ENCODE peak calls at places on chromosomes 1 and 21, in seven cellular contexts. B is fibroblast of lung, T is HL-60, U is breast epithelium, J is uterus, H is ovary, X is BJ. C is an unnamed sample. For H3K27me3, the result is how much of the 10 kb centered on the place peaks cover.

GRCh38 chr1:145985502-145986439 is 10.6 kb downstream of the TXNIP start:
- DNase-seq in U (no peak), H (no peak), X (no peak), T (peak), B (peak), J (peak), C (peak)

GRCh38 chr1:53294557-53294956 is 33.3 kb downstream of the LRP8 start:
- DNase-seq in B (no peak), H (no peak), U (no peak), X (no peak), J (no peak), T (no peak), C (peak)

GRCh38 chr1:207956976-207957375 is 46.1 kb upstream of the CD34 start:
- DNase-seq in J (no peak), H (no peak), B (no peak), X (no peak), U (no peak), T (no peak), C (no peak)

GRCh38 chr1:167612986-167613385 is 17.0 kb upstream of the RCSD1 start:
- DNase-seq in T (no peak), U (no peak), X (no peak), B (no peak), H (no peak), J (no peak), C (no peak)

GRCh38 chr1:116170901-116171589 is 59.8 kb downstream of the MAB21L3 start:
- DNase-seq in J (no peak), U (no peak), X (no peak), T (no peak), H (no peak), B (no peak), C (no peak)

GRCh38 chr1:107572674-107573205 is 392.2 kb downstream of the VAV3 start:
- DNase-seq in U (peak), X (peak), T (no peak), J (peak), H (no peak), B (peak), C (peak)

GRCh38 chr1:172948457-172948856 is 102.3 kb downstream of the TNFSF18 start:
- DNase-seq in B (peak), T (no peak), U (no peak), H (no peak), X (no peak), J (no peak), C (peak)

GRCh38 chr1:47763456-47764171 is 233.6 kb downstream of the TRABD2B start:
- DNase-seq in B (no peak), H (no peak), T (no peak), J (no peak), U (peak), X (no peak), C (peak)

GRCh38 chr1:217630711-217631591 is at the start of the genes GPATCH2 and SPATA17:
- DNase-seq in J (peak), X (peak), T (peak), U (peak), H (peak), B (peak), C (peak)

GRCh38 chr21:37862536-37862935 is 53.7 kb downstream of the KCNJ6 start:
- DNase-seq in U (no peak), T (peak), B (peak), J (no peak), H (no peak), X (no peak), C (peak)

GRCh38 chr1:162861101-162861500 is at the start of gene CCDC190:
- DNase-seq in T (no peak), J (no peak), X (no peak), U (no peak), B (no peak), H (no peak), C (no peak)

GRCh38 chr1:103274886-103275285 is 166.6 kb upstream of the COL11A1 start:
- DNase-seq in B (no peak), J (no peak), X (no peak), U (no peak), H (no peak), T (no peak), C (no peak)

GRCh38 chr1:93450331-93450730 is 2.4 kb downstream of the FNBP1L start:
- DNase-seq in T (no peak), B (no peak), J (no peak), U (no peak), X (no peak), H (no peak), C (no peak)

GRCh38 chr1:34924759-34925555 is 4.5 kb downstream of the DLGAP3 start:
- DNase-seq in T (peak), J (peak), B (peak), U (peak), X (no peak), H (peak), C (peak)

GRCh38 chr1:165634154-165634921 is 3.3 kb downstream of the MGST3 start:
- DNase-seq in H (no peak), T (no peak), J (no peak), X (no peak), U (no peak), B (no peak), C (no peak)

GRCh38 chr1:109739738-109740614 is 862 bp downstream of the GSTM3 start:
- DNase-seq in B (peak), U (peak), H (peak), T (peak), J (peak), X (no peak), C (peak)

GRCh38 chr1:214101246-214101645 is 113.5 kb downstream of the PROX1 start:
- DNase-seq in T (no peak), U (no peak), B (no peak), H (no peak), X (no peak), J (no peak), C (no peak)

GRCh38 chr1:202684716-202685115 is 25.5 kb downstream of the SYT2 start:
- DNase-seq in T (no peak), X (no peak), J (no peak), H (no peak), U (no peak), B (no peak), C (no peak)

GRCh38 chr1:76101534-76101933 is 27.0 kb downstream of the ST6GALNAC3 start:
- DNase-seq in T (no peak), X (no peak), B (no peak), H (no peak), J (no peak), U (no peak), C (no peak)

GRCh38 chr1:19425643-19426245 is 59.6 kb downstream of the CAPZB start:
- DNase-seq in U (no peak), T (no peak), J (no peak), B (no peak), H (no peak), X (no peak), C (no peak)

GRCh38 chr1:226677121-226678020 is 61.7 kb downstream of the ITPKB start:
- DNase-seq in U (peak), T (peak), B (peak), J (peak), H (peak), X (no peak), C (peak)

GRCh38 chr1:34060331-34060730 is 104.7 kb downstream of the CSMD2 start:
- DNase-seq in T (no peak), X (no peak), J (no peak), H (no peak), B (no peak), U (no peak), C (no peak)

GRCh38 chr1:195604287-195604686 is 1004.0 kb downstream of the KCNT2 start:
- DNase-seq in B (peak), J (no peak), U (no peak), X (peak), T (no peak), H (no peak), C (peak)

DNA sequence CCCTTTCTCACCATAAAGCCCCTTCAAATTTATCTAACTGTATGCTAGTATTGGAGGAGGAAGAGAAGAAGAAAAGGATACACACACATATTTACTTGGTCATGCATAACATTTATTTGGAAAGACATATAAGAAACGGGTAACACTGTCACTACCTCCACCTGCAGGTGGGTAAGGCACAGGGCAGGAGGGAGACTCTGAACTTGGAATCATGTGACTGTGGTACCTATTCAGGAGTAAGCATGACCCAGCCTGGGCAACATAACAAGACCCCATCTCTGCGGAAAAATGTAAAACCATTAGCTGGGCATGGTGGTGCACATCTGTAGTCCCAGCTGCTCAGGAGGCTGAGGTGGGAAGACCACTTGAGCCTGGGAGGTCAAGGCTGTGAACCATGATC is 1.4 kb upstream of the PADI6 start:
- DNase-seq in B (no peak), X (no peak), J (no peak), U (no peak), T (no peak), H (no peak), C (peak)
- TF ChIP-seq CTCF in B (no peak), X (peak), J (no peak), U (no peak), T (peak), H (no peak), C (peak)

DNA sequence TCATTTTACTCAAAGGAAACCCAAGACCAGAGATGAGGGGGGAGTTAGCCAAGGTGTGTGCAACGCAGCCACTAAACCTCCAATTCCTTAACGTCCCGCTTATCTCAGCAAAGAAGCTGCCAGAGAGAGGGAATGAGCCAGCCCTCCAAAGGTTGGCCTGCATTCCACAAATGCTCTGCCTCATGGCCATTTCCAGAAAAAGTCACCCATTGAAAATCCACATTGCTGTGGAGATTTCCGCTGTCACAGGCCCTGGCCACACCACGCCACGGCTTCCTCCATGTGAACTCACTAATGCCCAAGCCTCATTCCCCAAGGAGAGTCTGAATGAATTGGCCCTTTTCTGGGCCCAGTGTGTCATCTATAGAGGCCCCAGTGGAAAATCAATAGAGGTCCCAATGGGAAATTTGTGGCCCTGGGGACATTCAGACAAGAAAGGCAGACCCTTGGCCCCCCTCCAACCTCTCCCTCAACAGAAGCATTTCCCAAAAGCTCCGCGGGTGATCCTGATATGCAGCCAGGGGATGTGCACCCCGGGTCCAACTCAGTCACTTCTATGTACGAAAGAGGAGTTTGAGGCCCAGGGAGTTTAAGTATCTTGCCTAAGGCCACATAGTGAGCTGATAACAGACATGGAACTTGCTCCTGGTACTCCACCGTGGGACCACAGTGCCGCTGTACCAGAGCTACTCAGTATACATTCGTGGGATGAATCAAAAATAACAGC is 8.8 kb downstream of the EPHA2 start:
- DNase-seq in X (no peak), J (peak), U (no peak), B (no peak), T (no peak), H (no peak), C (no peak)
- H3K27me3 ChIP-seq in X (under half), J (under half), U (under half), B (under half), T (under half), H (under half), C (under half)

GRCh38 chr1:206770531-206771352 is at the start of gene IL19:
- DNase-seq in U (no peak), T (peak), X (no peak), H (no peak), B (peak), J (no peak), C (peak)

GRCh38 chr1:206771353-206771722 is 765 bp downstream of the IL19 start:
- DNase-seq in T (no peak), X (no peak), B (no peak), U (no peak), H (no peak), J (no peak), C (no peak)

GRCh38 chr1:206769331-206769731 is 1.2 kb upstream of the IL19 start:
- DNase-seq in X (no peak), U (no peak), H (no peak), J (no peak), B (no peak), T (no peak), C (no peak)

GRCh38 chr1:206768472-206769330 is 1.9 kb upstream of the IL19 start:
- DNase-seq in J (no peak), H (no peak), T (no peak), B (no peak), U (no peak), X (no peak), C (no peak)

DNA sequence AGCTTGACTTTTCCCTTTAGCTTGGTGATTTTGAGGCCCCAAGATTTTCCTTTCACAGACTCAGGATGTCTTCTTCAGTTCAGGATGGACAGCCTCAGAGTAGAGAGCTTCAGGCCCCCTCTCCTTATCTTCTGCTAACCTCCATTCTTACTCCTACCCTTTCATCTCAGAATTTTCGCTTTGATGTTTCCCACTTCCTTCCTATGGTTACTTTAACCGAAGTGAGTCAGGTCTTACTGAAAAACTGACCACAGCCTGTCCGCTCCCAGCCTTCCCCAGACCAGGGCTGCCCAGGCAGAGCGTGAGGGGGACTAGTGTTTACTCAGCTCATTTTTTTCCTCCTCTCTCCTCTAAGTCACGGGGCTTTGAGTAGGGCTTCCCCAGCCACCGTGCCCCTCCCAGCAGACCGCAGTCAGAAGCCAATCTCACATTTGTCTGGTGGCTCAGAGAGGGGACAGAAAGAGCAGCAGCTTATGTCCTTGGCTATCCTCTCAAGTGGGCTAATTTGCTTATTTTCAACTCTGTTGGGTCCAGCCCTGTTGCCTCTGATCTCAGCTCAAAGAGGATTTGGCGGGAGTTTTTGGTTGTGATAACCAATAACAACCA is 4.2 kb upstream of the IL19 start:
- DNase-seq in J (no peak), U (no peak), B (peak), T (peak), X (peak), H (no peak), C (peak)
- H3K4me3 ChIP-seq in J (no peak), U (no peak), B (no peak), T (no peak), X (no peak), H (no peak), C (no peak)

GRCh38 chr1:238951809-238952208 is 434.6 kb upstream of the CHRM3 start:
- DNase-seq in X (no peak), H (no peak), U (no peak), J (no peak), B (peak), T (peak), C (peak)

GRCh38 chr1:238954865-238955264 is 431.5 kb upstream of the CHRM3 start:
- DNase-seq in J (no peak), U (no peak), B (no peak), T (no peak), H (no peak), X (no peak), C (peak)

GRCh38 chr1:238950786-238951185 is 435.6 kb upstream of the CHRM3 start:
- DNase-seq in J (no peak), B (no peak), T (no peak), H (no peak), X (no peak), U (no peak), C (no peak)

GRCh38 chr1:238955934-238956333 is 430.4 kb upstream of the CHRM3 start:
- DNase-seq in B (no peak), U (no peak), H (no peak), J (no peak), X (no peak), T (no peak), C (no peak)

GRCh38 chr1:238953448-238953847 is 432.9 kb upstream of the CHRM3 start:
- DNase-seq in T (no peak), X (no peak), J (no peak), H (no peak), U (no peak), B (no peak), C (no peak)
- TF ChIP-seq CTCF in T (no peak), X (no peak), J (no peak), H (no peak), U (no peak), B (no peak), C (no peak)

GRCh38 chr1:152516082-152516481 is 1.8 kb downstream of the CRCT1 start:
- DNase-seq in H (no peak), U (no peak), T (no peak), B (no peak), J (no peak), X (no peak), C (no peak)

GRCh38 chr1:152525080-152525641 is 10.9 kb downstream of the CRCT1 start:
- DNase-seq in H (no peak), T (no peak), B (no peak), U (no peak), J (no peak), X (no peak), C (peak)

GRCh38 chr1:152517237-152517811 is 3.0 kb downstream of the CRCT1 start:
- DNase-seq in T (no peak), U (no peak), J (peak), B (no peak), X (no peak), H (no peak), C (peak)

GRCh38 chr1:152519876-152520275 is 5.6 kb downstream of the CRCT1 start:
- DNase-seq in B (no peak), J (no peak), U (no peak), T (peak), X (no peak), H (no peak), C (peak)

DNA sequence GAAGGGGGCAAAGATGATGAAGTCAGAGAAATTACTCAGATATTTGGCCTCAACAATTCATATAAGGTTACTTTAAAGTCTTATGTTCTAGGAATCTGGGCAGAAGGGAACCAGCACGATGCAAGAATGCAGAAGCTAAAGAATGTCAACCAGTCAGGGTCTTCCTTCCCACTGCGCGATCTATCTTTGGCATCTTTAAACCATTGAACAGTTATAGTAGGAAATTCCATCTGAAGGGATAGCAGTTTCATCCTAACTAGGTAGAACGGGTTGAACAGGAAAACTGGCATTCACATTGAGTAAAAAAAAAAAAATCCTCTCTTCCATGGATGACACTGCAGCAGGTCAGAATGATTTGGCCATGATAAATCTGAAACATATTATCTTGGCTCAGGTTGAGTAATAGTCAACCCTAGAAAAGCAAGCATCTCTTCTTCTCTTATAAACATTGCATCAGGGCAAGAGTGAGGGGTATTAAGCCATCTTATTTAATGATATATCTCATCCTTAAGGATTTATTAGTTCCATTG is 6.3 kb downstream of the CRCT1 start:
- DNase-seq in B (no peak), J (no peak), H (no peak), U (no peak), X (no peak), T (no peak), C (peak)
- H3K27me3 ChIP-seq in B (under half), J (under half), H (under half), U (under half), X (under half), T (under half), C (under half)

GRCh38 chr1:66351913-66352312 is 182.0 kb upstream of the SGIP1 start:
- DNase-seq in X (no peak), B (no peak), J (no peak), H (no peak), U (no peak), T (peak), C (no peak)
- H3K4me3 ChIP-seq in X (no peak), B (no peak), J (no peak), H (no peak), U (no peak), T (no peak), C (no peak)

DNA sequence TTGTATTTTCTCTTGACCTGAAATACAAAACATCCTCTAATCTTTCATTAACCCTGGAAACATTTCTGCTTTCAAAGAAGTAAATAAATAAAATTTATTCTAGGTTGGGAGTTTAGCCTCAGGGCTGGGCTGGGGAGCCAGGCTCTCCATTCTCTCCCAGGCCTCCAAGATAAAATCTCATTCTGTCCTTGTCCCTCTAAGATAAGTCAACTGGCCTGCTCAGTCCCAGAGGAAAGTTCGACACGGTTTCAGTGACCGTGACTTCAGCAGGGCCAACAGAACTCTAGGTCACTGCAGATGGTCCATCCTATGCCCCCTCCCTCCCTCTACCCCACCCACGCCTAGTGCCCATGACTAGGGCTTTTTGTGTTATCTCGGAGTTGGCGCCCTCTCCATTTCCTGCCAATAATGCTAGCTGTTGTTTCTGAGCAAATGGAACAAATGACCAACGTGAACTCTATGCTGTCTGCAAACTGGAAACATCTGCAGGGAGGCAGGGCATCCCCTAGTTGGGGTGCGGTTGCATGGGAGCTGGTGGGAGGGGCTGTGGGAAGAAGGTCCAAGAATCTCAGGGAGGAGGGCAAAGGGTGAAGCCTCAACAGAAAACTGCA is 10.1 kb upstream of the ADORA3 start:
- DNase-seq in X (no peak), B (no peak), T (no peak), U (no peak), H (no peak), J (peak), C (no peak)
- TF ChIP-seq CTCF in X (no peak), B (no peak), T (no peak), U (no peak), H (no peak), J (no peak), C (no peak)

DNA sequence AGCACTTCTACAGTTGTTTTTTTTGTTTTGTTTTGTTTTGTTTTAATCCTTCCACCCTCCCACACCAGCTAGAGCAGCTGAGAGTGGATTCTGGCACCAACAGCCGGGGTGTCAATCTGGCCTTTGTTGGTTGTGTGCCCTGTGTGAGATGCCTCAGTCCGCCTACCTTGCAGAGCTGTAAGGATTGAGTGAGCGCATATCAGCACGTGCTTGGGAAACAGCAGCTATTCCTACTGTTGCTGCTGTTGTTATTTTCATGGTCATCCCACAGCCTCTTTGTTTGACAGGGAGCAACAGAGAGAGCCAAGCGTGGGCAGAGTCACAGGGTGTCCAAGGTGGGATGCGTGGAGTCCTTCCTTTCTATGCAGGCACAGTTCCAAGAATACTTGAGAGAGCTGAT is 50.3 kb downstream of the PGBD5 start:
- DNase-seq in B (no peak), H (no peak), U (no peak), J (no peak), T (no peak), X (no peak), C (no peak)
- H3K27me3 ChIP-seq in B (under half), H (under half), U (under half), J (under half), T (under half), X (under half), C (under half)